ENCODE peak calls at places on chromosomes 7 and 10, in seven cellular contexts. One of them, this sample, is unnamed.

GRCh38 chr7:123599766-123600165 is 1.9 kb upstream of the ASB15 start:
- DNase-seq in choroid plexus epithelial cell: no peak
- DNase-seq in CD8-positive, alpha-beta T cell: no peak
- DNase-seq in SK-N-SH: no peak
- DNase-seq in left ventricle myocardium inferior: no peak
- DNase-seq in A549: no peak
- DNase-seq in GM12864: no peak
- DNase-seq in this sample: no peak

GRCh38 chr7:131657881-131658280 is 101.5 kb upstream of the PODXL start:
- DNase-seq in SK-N-SH: no peak
- DNase-seq in CD8-positive, alpha-beta T cell: no peak
- DNase-seq in A549: no peak
- DNase-seq in choroid plexus epithelial cell: no peak
- DNase-seq in left ventricle myocardium inferior: no peak
- DNase-seq in GM12864: no peak
- DNase-seq in this sample: no peak

GRCh38 chr7:101402081-101402779 is 39.6 kb downstream of the COL26A1 start:
- DNase-seq in CD8-positive, alpha-beta T cell: no peak
- DNase-seq in A549: peak
- DNase-seq in GM12864: no peak
- DNase-seq in SK-N-SH: peak
- DNase-seq in choroid plexus epithelial cell: peak
- DNase-seq in left ventricle myocardium inferior: no peak
- DNase-seq in this sample: no peak

GRCh38 chr7:139482662-139483466 is 609 bp downstream of the KLRG2 start:
- DNase-seq in GM12864: no peak
- DNase-seq in A549: no peak
- DNase-seq in CD8-positive, alpha-beta T cell: no peak
- DNase-seq in left ventricle myocardium inferior: no peak
- DNase-seq in choroid plexus epithelial cell: peak
- DNase-seq in SK-N-SH: peak
- DNase-seq in this sample: no peak

GRCh38 chr7:123410273-123410928 is 124.0 kb downstream of the IQUB start:
- DNase-seq in GM12864: no peak
- DNase-seq in CD8-positive, alpha-beta T cell: no peak
- DNase-seq in SK-N-SH: no peak
- DNase-seq in left ventricle myocardium inferior: peak
- DNase-seq in A549: no peak
- DNase-seq in choroid plexus epithelial cell: peak
- DNase-seq in this sample: no peak

GRCh38 chr10:131875501-131875900 is 25.3 kb upstream of the PPP2R2D start:
- DNase-seq in A549: no peak
- DNase-seq in SK-N-SH: no peak
- DNase-seq in GM12864: no peak
- DNase-seq in CD8-positive, alpha-beta T cell: no peak
- DNase-seq in left ventricle myocardium inferior: no peak
- DNase-seq in choroid plexus epithelial cell: no peak
- DNase-seq in this sample: no peak

GRCh38 chr7:30159698-30160143 is 24.9 kb downstream of the MTURN start:
- DNase-seq in CD8-positive, alpha-beta T cell: no peak
- DNase-seq in SK-N-SH: peak
- DNase-seq in GM12864: no peak
- DNase-seq in A549: no peak
- DNase-seq in choroid plexus epithelial cell: peak
- DNase-seq in left ventricle myocardium inferior: no peak
- DNase-seq in this sample: no peak

GRCh38 chr10:88471909-88472308 is 111.2 kb downstream of the RNLS start:
- DNase-seq in CD8-positive, alpha-beta T cell: no peak
- DNase-seq in A549: no peak
- DNase-seq in left ventricle myocardium inferior: no peak
- DNase-seq in SK-N-SH: no peak
- DNase-seq in GM12864: no peak
- DNase-seq in choroid plexus epithelial cell: no peak
- DNase-seq in this sample: no peak

GRCh38 chr7:13551503-13551902 is 438.0 kb downstream of the ETV1 start:
- DNase-seq in A549: no peak
- DNase-seq in CD8-positive, alpha-beta T cell: no peak
- DNase-seq in choroid plexus epithelial cell: no peak
- DNase-seq in left ventricle myocardium inferior: no peak
- DNase-seq in GM12864: no peak
- DNase-seq in SK-N-SH: no peak
- DNase-seq in this sample: no peak

GRCh38 chr7:92451645-92452044 is 4.4 kb downstream of the GATAD1 start:
- DNase-seq in left ventricle myocardium inferior: no peak
- DNase-seq in CD8-positive, alpha-beta T cell: no peak
- DNase-seq in SK-N-SH: no peak
- DNase-seq in GM12864: no peak
- DNase-seq in choroid plexus epithelial cell: no peak
- DNase-seq in A549: no peak
- DNase-seq in this sample: no peak

GRCh38 chr7:92447239-92448184 is at the start of gene GATAD1:
- DNase-seq in choroid plexus epithelial cell: peak
- DNase-seq in left ventricle myocardium inferior: peak
- DNase-seq in SK-N-SH: peak
- DNase-seq in CD8-positive, alpha-beta T cell: peak
- DNase-seq in GM12864: peak
- DNase-seq in A549: peak
- DNase-seq in this sample: peak

GRCh38 chr7:92446869-92447238 is 428 bp upstream of the GATAD1 start:
- DNase-seq in SK-N-SH: no peak
- DNase-seq in CD8-positive, alpha-beta T cell: no peak
- DNase-seq in left ventricle myocardium inferior: no peak
- DNase-seq in A549: no peak
- DNase-seq in GM12864: no peak
- DNase-seq in choroid plexus epithelial cell: no peak
- DNase-seq in this sample: no peak

GRCh38 chr7:92448185-92448747 is 984 bp downstream of the GATAD1 start:
- DNase-seq in left ventricle myocardium inferior: peak
- DNase-seq in A549: peak
- DNase-seq in CD8-positive, alpha-beta T cell: peak
- DNase-seq in GM12864: peak
- DNase-seq in SK-N-SH: peak
- DNase-seq in choroid plexus epithelial cell: peak
- DNase-seq in this sample: peak
- TF ChIP-seq CTCF in left ventricle myocardium inferior: peak
- TF ChIP-seq CTCF in A549: peak
- TF ChIP-seq CTCF in CD8-positive, alpha-beta T cell: peak
- TF ChIP-seq CTCF in GM12864: peak
- TF ChIP-seq CTCF in SK-N-SH: peak
- TF ChIP-seq CTCF in choroid plexus epithelial cell: peak
- TF ChIP-seq CTCF in this sample: no peak

DNA sequence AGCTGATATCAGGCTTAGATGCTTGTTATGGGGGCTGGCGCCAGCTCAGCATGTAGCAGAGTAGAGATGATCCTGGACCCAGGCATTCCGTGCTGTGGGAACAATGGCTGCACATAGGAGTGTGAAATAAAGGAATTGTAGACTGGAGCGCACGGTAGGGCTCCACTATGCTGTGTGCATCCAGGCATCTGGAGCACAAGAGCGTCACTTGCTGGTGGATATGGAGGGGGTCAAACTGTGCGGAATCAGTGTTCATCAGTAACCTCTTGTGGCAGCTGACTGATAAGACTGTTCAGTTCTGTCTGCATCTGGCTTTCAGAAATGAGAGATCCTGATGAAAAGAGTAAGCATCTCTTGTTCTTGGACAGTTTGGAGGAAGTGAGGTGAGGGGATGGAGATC is 55.8 kb downstream of the ZNF503 start:
- DNase-seq in left ventricle myocardium inferior: no peak
- DNase-seq in choroid plexus epithelial cell: no peak
- DNase-seq in GM12864: no peak
- DNase-seq in A549: no peak
- DNase-seq in SK-N-SH: no peak
- DNase-seq in CD8-positive, alpha-beta T cell: no peak
- DNase-seq in this sample: no peak
- TF ChIP-seq CTCF in left ventricle myocardium inferior: no peak
- TF ChIP-seq CTCF in choroid plexus epithelial cell: no peak
- TF ChIP-seq CTCF in GM12864: no peak
- TF ChIP-seq CTCF in A549: no peak
- TF ChIP-seq CTCF in SK-N-SH: no peak
- TF ChIP-seq CTCF in CD8-positive, alpha-beta T cell: no peak
- TF ChIP-seq CTCF in this sample: no peak

DNA sequence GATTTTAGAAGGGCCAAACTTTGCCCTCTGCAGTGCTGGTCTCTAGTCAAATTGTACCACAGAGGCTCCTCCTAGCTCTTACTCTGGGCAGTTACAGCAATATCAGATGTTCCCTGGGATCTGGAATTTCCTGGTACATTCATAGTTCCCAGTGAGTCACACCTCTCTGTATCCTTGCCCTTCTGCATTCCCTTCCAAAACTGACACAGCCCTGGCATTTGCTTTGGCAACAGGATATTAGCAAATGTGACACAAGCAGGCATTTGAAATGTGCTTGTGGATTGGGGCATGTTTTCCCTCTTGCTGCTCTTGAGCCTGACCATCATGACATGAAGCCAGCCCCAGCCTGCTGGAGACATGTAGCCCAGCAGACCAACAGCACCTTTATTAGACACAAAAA is 284.7 kb upstream of the AKR1E2 start:
- DNase-seq in choroid plexus epithelial cell: peak
- DNase-seq in GM12864: no peak
- DNase-seq in CD8-positive, alpha-beta T cell: no peak
- DNase-seq in left ventricle myocardium inferior: no peak
- DNase-seq in SK-N-SH: no peak
- DNase-seq in A549: no peak
- DNase-seq in this sample: no peak
- TF ChIP-seq CTCF in choroid plexus epithelial cell: peak
- TF ChIP-seq CTCF in GM12864: no peak
- TF ChIP-seq CTCF in CD8-positive, alpha-beta T cell: no peak
- TF ChIP-seq CTCF in left ventricle myocardium inferior: no peak
- TF ChIP-seq CTCF in SK-N-SH: peak
- TF ChIP-seq CTCF in A549: no peak
- TF ChIP-seq CTCF in this sample: no peak

DNA sequence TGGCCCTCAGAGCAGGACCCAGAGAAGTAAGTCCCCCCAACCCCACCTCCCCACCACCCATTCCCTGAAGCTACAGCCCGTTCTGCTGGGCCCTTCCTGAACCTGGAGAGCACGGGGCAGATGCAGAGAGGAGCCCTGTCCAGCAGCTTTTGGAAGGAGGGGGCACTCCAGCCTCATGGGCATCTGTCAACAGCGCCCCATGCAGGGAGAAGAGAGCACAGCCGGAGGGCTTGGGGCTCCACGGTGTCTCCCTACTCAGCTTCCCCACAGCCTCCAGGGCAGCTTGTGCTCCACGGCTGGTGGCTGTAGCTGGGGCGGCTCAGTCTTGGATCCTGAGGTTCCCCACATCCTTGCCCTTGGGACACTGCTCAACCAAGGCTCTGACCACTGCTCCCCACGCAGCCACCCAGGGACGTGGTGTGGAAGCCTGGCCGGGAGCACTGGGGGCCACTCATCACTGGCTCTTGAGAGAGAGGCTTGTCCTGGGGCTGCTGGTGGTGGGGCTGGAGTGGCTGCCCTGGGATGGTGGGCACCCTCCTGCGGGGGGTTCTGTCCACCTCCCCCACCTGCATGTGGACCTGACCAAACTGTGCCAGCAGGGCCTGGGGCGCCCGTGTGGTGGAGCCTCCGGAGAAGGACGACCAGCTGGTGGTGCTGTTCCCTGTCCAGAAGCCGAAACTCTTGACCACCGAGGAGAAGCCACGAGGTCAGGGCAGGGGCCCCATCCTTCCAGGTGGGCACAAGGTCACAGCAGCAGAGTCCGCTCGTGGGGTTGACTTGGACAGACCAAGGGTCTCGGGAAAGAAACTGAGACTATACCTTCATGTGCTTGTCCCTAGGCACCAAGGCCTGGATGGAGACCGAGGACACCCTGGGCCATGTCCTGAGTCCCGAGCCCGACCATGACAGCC is 4.5 kb downstream of the PRAP1 start:
- DNase-seq in A549: no peak
- DNase-seq in left ventricle myocardium inferior: peak
- DNase-seq in choroid plexus epithelial cell: no peak
- DNase-seq in SK-N-SH: no peak
- DNase-seq in CD8-positive, alpha-beta T cell: no peak
- DNase-seq in GM12864: no peak
- DNase-seq in this sample: no peak
- TF ChIP-seq CTCF in A549: no peak
- TF ChIP-seq CTCF in left ventricle myocardium inferior: no peak
- TF ChIP-seq CTCF in choroid plexus epithelial cell: no peak
- TF ChIP-seq CTCF in SK-N-SH: no peak
- TF ChIP-seq CTCF in CD8-positive, alpha-beta T cell: no peak
- TF ChIP-seq CTCF in GM12864: no peak
- TF ChIP-seq CTCF in this sample: no peak

DNA sequence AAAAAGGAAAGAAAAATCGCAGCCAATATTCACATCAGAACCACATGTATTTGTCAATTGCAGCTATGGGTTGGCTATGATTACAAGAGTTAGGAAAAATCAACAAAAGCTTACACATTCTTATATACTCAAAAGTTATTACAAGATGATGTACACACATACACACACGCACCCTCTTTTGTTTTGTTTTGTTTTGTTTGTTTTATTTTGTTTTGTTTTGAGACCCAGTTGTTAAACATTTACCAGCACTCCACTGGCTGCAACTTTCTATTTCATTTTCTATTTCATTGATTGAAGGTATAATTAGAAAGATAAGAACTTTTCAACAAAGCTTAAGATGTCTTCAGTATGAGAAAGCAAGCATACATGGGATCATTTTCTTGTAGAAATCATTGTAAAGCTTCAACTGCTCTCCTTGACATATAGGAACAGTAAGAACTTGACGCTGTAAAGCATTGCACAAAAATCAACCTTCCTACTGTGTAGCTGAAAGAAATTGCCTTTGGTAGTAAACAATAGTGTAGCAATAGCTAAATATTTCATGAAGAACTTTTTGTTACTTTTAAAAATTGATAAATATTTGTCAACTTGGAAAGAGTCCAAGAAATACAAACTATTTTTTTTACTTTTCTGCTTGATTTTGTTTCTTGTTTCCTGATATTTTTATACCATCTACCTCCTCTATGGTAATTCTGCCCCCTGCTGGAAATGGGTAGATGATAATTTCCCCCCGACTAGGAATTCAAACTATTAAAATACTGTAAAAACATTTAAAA is 205.9 kb downstream of the MBL2 start:
- DNase-seq in SK-N-SH: peak
- DNase-seq in CD8-positive, alpha-beta T cell: no peak
- DNase-seq in GM12864: no peak
- DNase-seq in choroid plexus epithelial cell: peak
- DNase-seq in left ventricle myocardium inferior: no peak
- DNase-seq in A549: peak
- DNase-seq in this sample: peak
- TF ChIP-seq CTCF in SK-N-SH: peak
- TF ChIP-seq CTCF in CD8-positive, alpha-beta T cell: no peak
- TF ChIP-seq CTCF in GM12864: peak
- TF ChIP-seq CTCF in choroid plexus epithelial cell: peak
- TF ChIP-seq CTCF in left ventricle myocardium inferior: peak
- TF ChIP-seq CTCF in A549: peak
- TF ChIP-seq CTCF in this sample: no peak

DNA sequence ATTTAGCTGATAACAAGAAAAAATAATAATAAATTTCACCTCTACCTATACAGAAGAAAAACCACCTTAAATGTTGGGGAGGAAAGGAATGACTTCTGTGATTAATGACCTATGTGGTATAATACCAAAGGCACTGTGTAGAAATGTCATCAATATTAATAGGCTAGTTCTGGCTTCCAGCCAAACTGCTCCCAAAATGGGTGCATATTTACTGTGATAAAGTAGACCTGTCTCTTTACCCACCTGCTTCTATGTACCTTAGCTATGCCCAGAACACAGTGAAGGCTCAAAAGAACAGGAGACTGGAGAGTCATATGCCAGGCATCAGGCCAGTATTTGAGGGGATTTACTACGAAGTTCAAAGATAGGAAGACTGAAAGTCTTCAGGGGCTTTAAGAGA is 76.0 kb downstream of the ATE1 start:
- DNase-seq in SK-N-SH: no peak
- DNase-seq in left ventricle myocardium inferior: no peak
- DNase-seq in A549: no peak
- DNase-seq in GM12864: no peak
- DNase-seq in choroid plexus epithelial cell: no peak
- DNase-seq in CD8-positive, alpha-beta T cell: no peak
- DNase-seq in this sample: no peak
- TF ChIP-seq CTCF in SK-N-SH: no peak
- TF ChIP-seq CTCF in left ventricle myocardium inferior: no peak
- TF ChIP-seq CTCF in A549: no peak
- TF ChIP-seq CTCF in GM12864: no peak
- TF ChIP-seq CTCF in choroid plexus epithelial cell: no peak
- TF ChIP-seq CTCF in CD8-positive, alpha-beta T cell: no peak
- TF ChIP-seq CTCF in this sample: no peak

This sample was measured in GM20000.